ENCODE peak calls at places on chromosomes 3 and 15, in nine cellular contexts. Y, W, E, P, D, Q, X, I and Z are unnamed samples. For H3K36me3 and H3K9me3, the result is how much of the 10 kb centered on the place peaks cover.

GRCh38 chr3:48222616-48223513 is at the start of gene CAMP:
- DNase-seq in D (peak), I (no peak), Y (peak), P (peak), W (peak), X (no peak), Q (no peak), E (peak), Z (peak)

GRCh38 chr3:63914312-63914711 is 2.1 kb upstream of the SCAANT1 start:
- DNase-seq in X (no peak), D (peak), Y (no peak), P (peak), W (no peak), E (no peak), I (no peak), Q (no peak), Z (peak)

GRCh38 chr3:71636482-71636881 is 53.0 kb upstream of the FOXP1 start:
- DNase-seq in W (no peak), Q (no peak), I (no peak), E (no peak), X (no peak), P (no peak), Y (no peak), D (no peak), Z (no peak)

GRCh38 chr3:96236499-96236898 is 577.9 kb upstream of the EPHA6 start:
- DNase-seq in D (no peak), X (no peak), W (no peak), Y (no peak), P (no peak), Q (no peak), I (no peak), E (no peak), Z (no peak)

GRCh38 chr15:43410572-43411214 is 39.8 kb downstream of the TUBGCP4 start:
- DNase-seq in X (no peak), Y (no peak), E (no peak), W (no peak), I (no peak), Q (no peak), P (no peak), D (no peak), Z (no peak)

GRCh38 chr15:77964193-77964592 is 113.3 kb downstream of the TBC1D2B start:
- DNase-seq in D (no peak), P (no peak), Q (no peak), Y (no peak), E (no peak), I (no peak), W (no peak), X (no peak), Z (no peak)

GRCh38 chr3:150238995-150239612 is 169.0 kb upstream of the TSC22D2 start:
- DNase-seq in Y (no peak), E (no peak), W (no peak), Q (no peak), D (peak), P (peak), X (no peak), I (no peak), Z (peak)

GRCh38 chr15:45704329-45705249 is 69.8 kb downstream of the SQOR start:
- DNase-seq in Y (no peak), X (peak), P (no peak), D (peak), W (no peak), E (peak), I (no peak), Q (no peak), Z (peak)

GRCh38 chr3:107524214-107525100 is 1.7 kb downstream of the BBX start:
- DNase-seq in X (peak), P (peak), D (peak), I (peak), Y (peak), W (peak), E (peak), Q (peak), Z (peak)

GRCh38 chr3:111592143-111592542 is 3.0 kb downstream of the ZBED2 start:
- DNase-seq in Q (no peak), W (no peak), E (no peak), P (no peak), D (no peak), X (no peak), Y (no peak), I (no peak), Z (no peak)

GRCh38 chr15:48001393-48002059 is 119.3 kb upstream of the SLC24A5 start:
- DNase-seq in W (no peak), E (no peak), I (no peak), X (no peak), Y (no peak), P (no peak), Q (no peak), D (no peak), Z (no peak)

GRCh38 chr3:76352848-76353130 is 567.4 kb upstream of the ZNF717 start:
- DNase-seq in W (no peak), E (no peak), D (no peak), Y (no peak), P (no peak), Q (no peak), X (no peak), I (no peak), Z (no peak)

GRCh38 chr3:129888739-129889138 is 4.8 kb downstream of the TMCC1 start:
- DNase-seq in Y (no peak), I (no peak), E (no peak), Q (no peak), X (no peak), D (no peak), P (no peak), W (no peak), Z (no peak)

GRCh38 chr3:53264718-53265117 is 8.9 kb upstream of the TKT start:
- DNase-seq in E (peak), D (no peak), Y (peak), P (peak), I (no peak), W (no peak), X (no peak), Q (no peak), Z (peak)

GRCh38 chr15:68326711-68327412 is 49.3 kb downstream of the FEM1B start:
- DNase-seq in Y (no peak), P (no peak), W (no peak), Q (no peak), I (no peak), X (no peak), E (no peak), D (no peak), Z (no peak)

GRCh38 chr15:65577129-65577996 is 33.6 kb downstream of the INTS14 start:
- DNase-seq in P (peak), W (no peak), E (no peak), Y (no peak), D (no peak), Q (no peak), X (no peak), I (no peak), Z (no peak)

DNA sequence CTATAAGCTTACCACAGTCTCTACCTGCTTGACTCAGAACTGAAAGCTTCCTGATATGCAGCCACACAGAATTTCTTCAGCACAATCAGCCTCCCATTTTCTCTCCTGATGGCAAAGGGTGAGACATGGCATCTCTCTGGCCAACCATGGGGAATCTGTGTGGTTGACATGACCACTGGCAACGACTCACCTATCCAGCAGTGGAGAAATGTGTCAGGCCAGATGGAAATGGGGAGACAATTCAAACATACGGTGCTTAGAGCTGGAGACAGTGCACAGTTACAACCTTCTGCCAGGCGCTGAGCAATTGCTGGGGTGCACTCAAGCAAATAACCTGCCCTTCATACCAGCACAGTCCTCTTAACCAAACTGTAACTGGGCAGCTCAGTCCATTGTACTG is 3.6 kb downstream of the ZNF385D start:
- DNase-seq in D (no peak), I (no peak), Y (no peak), X (no peak), P (no peak), Q (no peak), W (no peak), E (no peak), Z (peak)
- H3K4me3 ChIP-seq in D (no peak), I (no peak), Y (peak), X (no peak), P (no peak), Q (no peak), W (no peak), E (no peak), Z (no peak)

DNA sequence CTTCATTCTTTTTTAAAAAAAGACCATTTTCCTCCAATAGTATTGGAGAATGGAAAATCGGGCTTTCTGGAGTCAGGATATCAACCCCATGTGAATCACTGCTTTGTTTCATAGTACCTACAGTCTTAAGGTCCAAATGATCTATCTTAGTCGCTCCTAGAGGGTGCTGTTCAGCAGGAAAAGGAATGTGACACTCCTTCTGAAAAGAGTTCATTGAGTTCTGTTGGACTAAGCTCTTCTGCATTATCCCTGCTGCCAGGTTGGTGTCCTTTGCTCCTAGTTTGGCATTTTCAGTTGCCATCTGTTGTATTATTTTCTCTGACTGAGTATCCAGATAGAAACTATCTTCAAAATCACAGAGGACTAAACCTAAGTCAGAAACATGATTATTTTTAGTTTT is 57.2 kb downstream of the POLQ start:
- DNase-seq in E (no peak), X (no peak), P (no peak), Y (no peak), I (no peak), W (no peak), D (no peak), Q (no peak), Z (no peak)
- H3K36me3 ChIP-seq in E (under half), X (under half), P (under half), Y (under half), I (under half), W (under half), D (under half), Q (under half), Z (under half)

GRCh38 chr15:86663304-86663703 is 583.6 kb downstream of the AGBL1 start:
- DNase-seq in D (no peak), Y (no peak), X (no peak), P (no peak), Q (no peak), I (no peak), W (no peak), E (no peak), Z (no peak)
- H3K9me3 ChIP-seq in D (under half), Y (under half), X (under half), P (under half), Q (under half), I (under half), W (under half), E (under half), Z (under half)

GRCh38 chr3:49359623-49360022 is 1.5 kb upstream of the GPX1 start:
- DNase-seq in E (no peak), W (no peak), X (no peak), P (no peak), D (no peak), Q (no peak), I (no peak), Y (no peak), Z (no peak)
- H3K4me3 ChIP-seq in E (no peak), W (no peak), X (no peak), P (no peak), D (no peak), Q (no peak), I (no peak), Y (no peak), Z (no peak)

DNA sequence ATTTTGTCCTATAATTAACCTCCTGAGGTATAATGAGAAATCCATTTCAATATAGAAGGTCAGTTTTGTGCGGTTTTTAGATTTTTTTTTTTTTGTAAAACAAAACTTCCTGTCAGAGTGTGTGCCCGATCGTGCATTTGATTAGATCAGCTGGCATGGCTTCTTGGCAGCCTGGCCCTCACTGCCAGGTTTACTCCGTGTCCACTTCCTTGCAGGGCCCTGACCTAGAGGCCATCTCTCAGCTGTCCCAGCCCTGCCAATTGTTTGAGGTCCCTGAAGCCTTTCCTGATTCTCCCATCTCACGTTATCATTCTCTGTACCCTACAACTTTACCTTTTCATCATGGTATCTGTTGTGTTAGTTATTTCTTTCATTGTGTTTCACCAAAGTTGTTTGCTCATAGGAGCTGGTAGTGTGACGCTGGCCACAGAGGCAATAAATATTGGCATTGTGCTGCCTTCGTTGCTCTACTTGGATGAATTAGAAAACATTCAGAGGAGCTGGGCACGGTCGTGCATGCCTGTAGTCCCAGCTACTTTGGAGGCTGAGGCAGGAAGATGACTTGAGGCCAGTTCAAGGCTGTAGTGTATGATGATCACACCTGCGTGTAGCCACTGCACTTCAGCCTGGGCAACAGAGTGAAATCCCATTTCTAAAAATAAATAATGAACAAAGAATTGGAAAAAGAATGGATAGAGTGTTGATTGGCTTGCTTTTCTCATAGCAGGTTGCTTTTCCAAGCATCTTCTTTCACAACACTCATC is 202.0 kb downstream of the GHSR start:
- DNase-seq in D (no peak), W (no peak), I (no peak), E (no peak), Q (no peak), Y (no peak), X (no peak), P (peak), Z (peak)
- H3K36me3 ChIP-seq in D (under half), W (under half), I (under half), E (under half), Q (under half), Y (under half), X (under half), P (under half), Z (under half)

DNA sequence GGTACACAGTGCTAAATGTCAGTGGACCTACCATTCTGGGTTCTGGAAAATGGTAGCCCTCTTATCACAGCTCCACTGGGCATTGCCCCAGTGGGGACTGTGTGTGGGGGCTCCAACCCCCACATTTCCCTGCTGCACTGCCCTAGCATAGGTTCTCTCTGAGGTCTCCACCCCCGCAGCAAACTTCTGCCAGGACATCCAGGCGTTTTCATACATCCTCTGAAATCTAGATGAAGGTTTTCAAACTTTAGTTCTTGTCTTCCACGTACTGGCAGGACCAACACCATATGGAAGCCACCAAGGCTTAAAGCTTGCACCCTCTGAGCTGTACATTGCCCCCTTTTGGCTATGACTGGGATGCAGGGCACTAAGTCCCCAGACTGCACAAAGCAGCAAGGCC is 788.2 kb upstream of the ALCAM start:
- DNase-seq in Y (no peak), X (no peak), W (no peak), I (no peak), P (no peak), D (no peak), Q (no peak), E (no peak), Z (no peak)
- H3K9me3 ChIP-seq in Y (under half), X (under half), W (under half), I (under half), P (under half), D (under half), Q (under half), E (under half), Z (under half)